ENCODE peak calls at places on chromosomes 12 and 14, in seven cellular contexts. Z, M, V, D, O, E and J are unnamed samples.

GRCh38 chr12:120037851-120038250 is 48.8 kb downstream of the BICDL1 start:
- DNase-seq in E (peak; percentile 29), Z (no peak), M (no peak), V (no peak), D (no peak), O (no peak), J (no peak)

GRCh38 chr12:4604684-4605193 is 42.7 kb downstream of the DYRK4 start:
- DNase-seq in V (peak; percentile 78), E (peak; percentile 93), D (peak; percentile 80), O (peak; percentile 69), Z (peak; percentile 92), M (peak; percentile 93), J (peak; percentile 73)

GRCh38 chr12:12032260-12032761 is 38.4 kb upstream of the BCL2L14 start:
- DNase-seq in E (no peak), V (no peak), Z (no peak), D (no peak), O (no peak), M (no peak), J (no peak)

GRCh38 chr12:29427964-29428363 is 47.0 kb upstream of the ERGIC2 start:
- DNase-seq in D (no peak), E (no peak), V (no peak), M (peak; percentile 9), O (no peak), Z (peak; percentile 10), J (no peak)

GRCh38 chr12:67982165-67982563 is 7.1 kb upstream of the IFNG-AS1 start:
- DNase-seq in D (no peak), Z (no peak), V (no peak), O (no peak), E (no peak), M (no peak), J (no peak)

GRCh38 chr12:107356937-107357295 is 263.6 kb upstream of the CRY1 start:
- DNase-seq in D (no peak), V (no peak), O (no peak), Z (no peak), E (no peak), M (no peak), J (no peak)

GRCh38 chr14:95045836-95046430 is 111.4 kb downstream of the DICER1 start:
- DNase-seq in M (no peak), V (no peak), Z (no peak), O (no peak), D (no peak), E (no peak), J (no peak)

GRCh38 chr14:29215853-29216252 is 449.3 kb downstream of the FOXG1 start:
- DNase-seq in M (no peak), V (no peak), E (no peak), O (peak; percentile 63), D (no peak), Z (no peak), J (no peak)

GRCh38 chr12:124336742-124337520 is 42.0 kb downstream of the RFLNA start:
- DNase-seq in Z (no peak), D (no peak), M (no peak), O (no peak), V (no peak), E (no peak), J (no peak)

GRCh38 chr12:50505945-50506344 is 1.2 kb downstream of the DIP2B start:
- DNase-seq in O (no peak), M (no peak), V (no peak), D (no peak), E (peak; percentile 37), Z (peak; percentile 17), J (peak; percentile 38)

GRCh38 chr14:39773387-39773786 is 341.2 kb upstream of the FBXO33 start:
- DNase-seq in E (no peak), V (no peak), Z (no peak), D (no peak), O (no peak), M (no peak), J (no peak)

GRCh38 chr14:76955575-76956252 is 72.8 kb downstream of the IRF2BPL start:
- DNase-seq in O (peak; percentile 70), E (no peak), V (peak; percentile 76), M (peak; percentile 60), Z (no peak), D (no peak), J (peak; percentile 40)

GRCh38 chr12:59036973-59037807 is 116.9 kb upstream of the LRIG3 start:
- DNase-seq in O (no peak), V (no peak), D (no peak), Z (no peak), E (no peak), M (no peak), J (peak; percentile 58)

GRCh38 chr12:78185109-78185508 is 354.4 kb downstream of the NAV3 start:
- DNase-seq in E (no peak), D (no peak), M (no peak), Z (no peak), O (peak; percentile 19), V (no peak), J (no peak)